ENCODE peak calls at places on chromosomes 3 and 15, in nine cellular contexts. One of them, this sample, is unnamed.

GRCh38 chr3:161599702-161600101 is 103.1 kb downstream of the OTOL1 start:
- DNase-seq in bronchial epithelial cell: no peak
- DNase-seq in kidney: no peak
- DNase-seq in kidney epithelial cell: no peak
- DNase-seq in GM12865: no peak
- DNase-seq in uterus: no peak
- DNase-seq in CD8-positive, alpha-beta T cell: no peak
- DNase-seq in A549: peak
- DNase-seq in aorta: no peak
- DNase-seq in this sample: no peak

GRCh38 chr3:172225215-172225707 is 185.9 kb downstream of the FNDC3B start:
- DNase-seq in bronchial epithelial cell: no peak
- DNase-seq in kidney: no peak
- DNase-seq in kidney epithelial cell: no peak
- DNase-seq in GM12865: no peak
- DNase-seq in uterus: no peak
- DNase-seq in CD8-positive, alpha-beta T cell: no peak
- DNase-seq in A549: no peak
- DNase-seq in aorta: no peak
- DNase-seq in this sample: no peak

GRCh38 chr15:36497903-36498302 is 81.5 kb upstream of the CDIN1 start:
- DNase-seq in bronchial epithelial cell: no peak
- DNase-seq in kidney: no peak
- DNase-seq in kidney epithelial cell: no peak
- DNase-seq in GM12865: peak
- DNase-seq in uterus: no peak
- DNase-seq in CD8-positive, alpha-beta T cell: no peak
- DNase-seq in A549: no peak
- DNase-seq in aorta: no peak
- DNase-seq in this sample: no peak

GRCh38 chr15:34726407-34727100 is 28.2 kb downstream of the GJD2 start:
- DNase-seq in bronchial epithelial cell: no peak
- DNase-seq in kidney: no peak
- DNase-seq in kidney epithelial cell: no peak
- DNase-seq in GM12865: no peak
- DNase-seq in uterus: no peak
- DNase-seq in CD8-positive, alpha-beta T cell: no peak
- DNase-seq in A549: no peak
- DNase-seq in aorta: no peak
- DNase-seq in this sample: no peak

GRCh38 chr3:153295906-153296305 is 133.9 kb downstream of the RAP2B start:
- DNase-seq in bronchial epithelial cell: no peak
- DNase-seq in kidney: no peak
- DNase-seq in kidney epithelial cell: no peak
- DNase-seq in GM12865: no peak
- DNase-seq in uterus: no peak
- DNase-seq in CD8-positive, alpha-beta T cell: no peak
- DNase-seq in A549: no peak
- DNase-seq in aorta: no peak
- DNase-seq in this sample: no peak

GRCh38 chr3:126107960-126108688 is 24.2 kb upstream of the SLC41A3 start:
- DNase-seq in bronchial epithelial cell: peak
- DNase-seq in kidney: no peak
- DNase-seq in kidney epithelial cell: no peak
- DNase-seq in GM12865: no peak
- DNase-seq in uterus: no peak
- DNase-seq in CD8-positive, alpha-beta T cell: no peak
- DNase-seq in A549: no peak
- DNase-seq in aorta: no peak
- DNase-seq in this sample: no peak

GRCh38 chr3:42228796-42229195 is 37.2 kb downstream of the CCK start:
- DNase-seq in bronchial epithelial cell: peak
- DNase-seq in kidney: no peak
- DNase-seq in kidney epithelial cell: no peak
- DNase-seq in GM12865: peak
- DNase-seq in uterus: no peak
- DNase-seq in CD8-positive, alpha-beta T cell: no peak
- DNase-seq in A549: peak
- DNase-seq in aorta: no peak
- DNase-seq in this sample: no peak

GRCh38 chr3:39809995-39810595 is 686 bp downstream of the MYRIP start:
- DNase-seq in bronchial epithelial cell: no peak
- DNase-seq in kidney: peak
- DNase-seq in kidney epithelial cell: no peak
- DNase-seq in GM12865: no peak
- DNase-seq in uterus: no peak
- DNase-seq in CD8-positive, alpha-beta T cell: no peak
- DNase-seq in A549: no peak
- DNase-seq in aorta: no peak
- DNase-seq in this sample: no peak

GRCh38 chr3:150236683-150237082 is 171.4 kb upstream of the TSC22D2 start:
- DNase-seq in bronchial epithelial cell: no peak
- DNase-seq in kidney: no peak
- DNase-seq in kidney epithelial cell: no peak
- DNase-seq in GM12865: no peak
- DNase-seq in uterus: no peak
- DNase-seq in CD8-positive, alpha-beta T cell: no peak
- DNase-seq in A549: no peak
- DNase-seq in aorta: no peak
- DNase-seq in this sample: peak

GRCh38 chr15:41971893-41972340 is 440 bp downstream of the EHD4 start:
- DNase-seq in bronchial epithelial cell: no peak
- DNase-seq in kidney: no peak
- DNase-seq in kidney epithelial cell: no peak
- DNase-seq in GM12865: no peak
- DNase-seq in uterus: peak
- DNase-seq in CD8-positive, alpha-beta T cell: no peak
- DNase-seq in A549: no peak
- DNase-seq in aorta: no peak
- DNase-seq in this sample: no peak

GRCh38 chr15:98734472-98735284 is 86.3 kb downstream of the IGF1R start:
- DNase-seq in bronchial epithelial cell: peak
- DNase-seq in kidney: no peak
- DNase-seq in kidney epithelial cell: peak
- DNase-seq in GM12865: peak
- DNase-seq in uterus: no peak
- DNase-seq in CD8-positive, alpha-beta T cell: no peak
- DNase-seq in A549: no peak
- DNase-seq in aorta: no peak
- DNase-seq in this sample: no peak

GRCh38 chr3:72316501-72317279 is 531.6 kb downstream of the SHQ1 start:
- DNase-seq in bronchial epithelial cell: no peak
- DNase-seq in kidney: no peak
- DNase-seq in kidney epithelial cell: no peak
- DNase-seq in GM12865: no peak
- DNase-seq in uterus: no peak
- DNase-seq in CD8-positive, alpha-beta T cell: no peak
- DNase-seq in A549: no peak
- DNase-seq in aorta: no peak
- DNase-seq in this sample: no peak

GRCh38 chr15:44193651-44194396 is 1.2 kb downstream of the FRMD5 start:
- DNase-seq in bronchial epithelial cell: peak
- DNase-seq in kidney: no peak
- DNase-seq in kidney epithelial cell: no peak
- DNase-seq in GM12865: no peak
- DNase-seq in uterus: no peak
- DNase-seq in CD8-positive, alpha-beta T cell: no peak
- DNase-seq in A549: no peak
- DNase-seq in aorta: no peak
- DNase-seq in this sample: peak

GRCh38 chr3:127865941-127866340 is 43.6 kb upstream of the MGLL start:
- DNase-seq in bronchial epithelial cell: peak
- DNase-seq in kidney: no peak
- DNase-seq in kidney epithelial cell: no peak
- DNase-seq in GM12865: no peak
- DNase-seq in uterus: no peak
- DNase-seq in CD8-positive, alpha-beta T cell: no peak
- DNase-seq in A549: peak
- DNase-seq in aorta: no peak
- DNase-seq in this sample: no peak

GRCh38 chr3:4071481-4072184 is 231.5 kb upstream of the SETMAR start:
- DNase-seq in bronchial epithelial cell: peak
- DNase-seq in kidney: no peak
- DNase-seq in kidney epithelial cell: no peak
- DNase-seq in GM12865: no peak
- DNase-seq in uterus: no peak
- DNase-seq in CD8-positive, alpha-beta T cell: no peak
- DNase-seq in A549: no peak
- DNase-seq in aorta: no peak
- DNase-seq in this sample: no peak

GRCh38 chr15:70262591-70263274 is 165.0 kb upstream of the TLE3 start:
- DNase-seq in bronchial epithelial cell: no peak
- DNase-seq in kidney: peak
- DNase-seq in kidney epithelial cell: no peak
- DNase-seq in GM12865: no peak
- DNase-seq in uterus: no peak
- DNase-seq in CD8-positive, alpha-beta T cell: no peak
- DNase-seq in A549: no peak
- DNase-seq in aorta: peak
- DNase-seq in this sample: no peak

DNA sequence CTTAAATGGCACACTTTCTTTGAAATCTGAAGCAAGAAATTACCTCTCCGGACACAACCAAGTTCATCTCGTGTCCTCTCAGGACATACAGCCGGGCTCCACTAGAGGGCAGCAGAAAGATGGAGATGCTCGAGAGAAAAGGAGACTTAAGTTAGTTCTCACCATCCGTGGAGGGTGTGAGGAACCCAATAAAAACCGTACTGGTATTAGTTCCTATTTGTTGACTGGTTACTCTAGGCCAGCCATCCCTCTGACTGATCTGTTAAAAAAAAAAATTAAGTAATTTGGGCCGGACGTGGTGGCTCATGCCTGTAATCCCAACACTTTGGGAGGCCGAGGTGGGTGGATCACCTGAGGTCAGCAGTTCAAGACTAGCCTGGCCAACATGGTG is 7.9 kb upstream of the CYP11A1 start:
- DNase-seq in bronchial epithelial cell: peak
- DNase-seq in kidney: peak
- DNase-seq in kidney epithelial cell: no peak
- DNase-seq in GM12865: peak
- DNase-seq in uterus: peak
- DNase-seq in CD8-positive, alpha-beta T cell: peak
- DNase-seq in A549: peak
- DNase-seq in aorta: peak
- DNase-seq in this sample: no peak
- H3K4me3 ChIP-seq in bronchial epithelial cell: no peak
- H3K4me3 ChIP-seq in kidney: no peak
- H3K4me3 ChIP-seq in kidney epithelial cell: no peak
- H3K4me3 ChIP-seq in GM12865: no peak
- H3K4me3 ChIP-seq in uterus: no peak
- H3K4me3 ChIP-seq in CD8-positive, alpha-beta T cell: no peak
- H3K4me3 ChIP-seq in A549: no peak
- H3K4me3 ChIP-seq in aorta: no peak
- H3K4me3 ChIP-seq in this sample: no peak

GRCh38 chr3:9386060-9386459 is 11.4 kb upstream of the SETD5 start:
- DNase-seq in bronchial epithelial cell: no peak
- DNase-seq in kidney: no peak
- DNase-seq in kidney epithelial cell: no peak
- DNase-seq in GM12865: no peak
- DNase-seq in uterus: no peak
- DNase-seq in CD8-positive, alpha-beta T cell: no peak
- DNase-seq in A549: no peak
- DNase-seq in aorta: no peak
- DNase-seq in this sample: no peak

GRCh38 chr3:9386501-9387321 is 10.7 kb upstream of the SETD5 start:
- DNase-seq in bronchial epithelial cell: no peak
- DNase-seq in kidney: no peak
- DNase-seq in kidney epithelial cell: no peak
- DNase-seq in GM12865: no peak
- DNase-seq in uterus: no peak
- DNase-seq in CD8-positive, alpha-beta T cell: no peak
- DNase-seq in A549: no peak
- DNase-seq in aorta: no peak
- DNase-seq in this sample: no peak

GRCh38 chr3:9388562-9389272 is 8.7 kb upstream of the SETD5 start:
- DNase-seq in bronchial epithelial cell: peak
- DNase-seq in kidney: no peak
- DNase-seq in kidney epithelial cell: no peak
- DNase-seq in GM12865: no peak
- DNase-seq in uterus: no peak
- DNase-seq in CD8-positive, alpha-beta T cell: no peak
- DNase-seq in A549: no peak
- DNase-seq in aorta: no peak
- DNase-seq in this sample: no peak

GRCh38 chr3:9388142-9388541 is 9.3 kb upstream of the SETD5 start:
- DNase-seq in bronchial epithelial cell: no peak
- DNase-seq in kidney: no peak
- DNase-seq in kidney epithelial cell: no peak
- DNase-seq in GM12865: no peak
- DNase-seq in uterus: no peak
- DNase-seq in CD8-positive, alpha-beta T cell: no peak
- DNase-seq in A549: no peak
- DNase-seq in aorta: no peak
- DNase-seq in this sample: no peak

GRCh38 chr3:9387322-9387655 is 10.1 kb upstream of the SETD5 start:
- DNase-seq in bronchial epithelial cell: peak
- DNase-seq in kidney: no peak
- DNase-seq in kidney epithelial cell: no peak
- DNase-seq in GM12865: no peak
- DNase-seq in uterus: no peak
- DNase-seq in CD8-positive, alpha-beta T cell: no peak
- DNase-seq in A549: no peak
- DNase-seq in aorta: no peak
- DNase-seq in this sample: no peak
- H3K4me3 ChIP-seq in bronchial epithelial cell: no peak
- H3K4me3 ChIP-seq in kidney: no peak
- H3K4me3 ChIP-seq in kidney epithelial cell: no peak
- H3K4me3 ChIP-seq in GM12865: no peak
- H3K4me3 ChIP-seq in uterus: no peak
- H3K4me3 ChIP-seq in CD8-positive, alpha-beta T cell: no peak
- H3K4me3 ChIP-seq in A549: no peak
- H3K4me3 ChIP-seq in aorta: no peak
- H3K4me3 ChIP-seq in this sample: no peak

DNA sequence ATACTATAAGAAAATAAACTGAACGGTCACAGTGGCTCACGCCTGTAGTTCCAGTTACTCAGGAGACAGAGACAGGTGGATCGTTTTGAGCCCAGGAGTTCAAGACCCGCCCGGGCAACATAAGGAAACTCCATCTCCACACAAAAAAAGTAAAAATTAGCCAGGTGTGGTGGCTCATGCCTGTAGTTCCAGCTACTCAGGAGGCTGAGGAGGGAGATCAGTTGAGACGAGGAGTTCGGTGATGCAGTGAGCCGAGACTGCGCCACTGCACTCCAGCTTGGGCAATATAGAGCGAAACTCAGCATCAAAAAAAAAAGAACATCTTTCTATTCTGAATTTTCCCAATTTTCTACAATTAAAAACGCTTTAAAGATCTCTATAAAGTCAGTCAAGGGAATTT is 1.0 kb upstream of the SEC62 start:
- DNase-seq in bronchial epithelial cell: no peak
- DNase-seq in kidney: no peak
- DNase-seq in kidney epithelial cell: no peak
- DNase-seq in GM12865: peak
- DNase-seq in uterus: no peak
- DNase-seq in CD8-positive, alpha-beta T cell: no peak
- DNase-seq in A549: no peak
- DNase-seq in aorta: no peak
- DNase-seq in this sample: no peak
- H3K4me3 ChIP-seq in bronchial epithelial cell: no peak
- H3K4me3 ChIP-seq in kidney: peak
- H3K4me3 ChIP-seq in kidney epithelial cell: no peak
- H3K4me3 ChIP-seq in GM12865: peak
- H3K4me3 ChIP-seq in uterus: no peak
- H3K4me3 ChIP-seq in CD8-positive, alpha-beta T cell: peak
- H3K4me3 ChIP-seq in A549: no peak
- H3K4me3 ChIP-seq in aorta: no peak
- H3K4me3 ChIP-seq in this sample: no peak

GRCh38 chr15:71691700-71692417 is 118.5 kb upstream of the NR2E3 start:
- DNase-seq in bronchial epithelial cell: peak
- DNase-seq in kidney: no peak
- DNase-seq in kidney epithelial cell: peak
- DNase-seq in GM12865: no peak
- DNase-seq in uterus: peak
- DNase-seq in CD8-positive, alpha-beta T cell: no peak
- DNase-seq in A549: no peak
- DNase-seq in aorta: no peak
- DNase-seq in this sample: peak
- H3K4me3 ChIP-seq in bronchial epithelial cell: no peak
- H3K4me3 ChIP-seq in kidney: no peak
- H3K4me3 ChIP-seq in kidney epithelial cell: no peak
- H3K4me3 ChIP-seq in GM12865: no peak
- H3K4me3 ChIP-seq in uterus: no peak
- H3K4me3 ChIP-seq in CD8-positive, alpha-beta T cell: no peak
- H3K4me3 ChIP-seq in A549: no peak
- H3K4me3 ChIP-seq in aorta: peak
- H3K4me3 ChIP-seq in this sample: no peak